ENCODE peak calls at places on chromosomes 6 and 20, in four cellular contexts. G, L, K and I are unnamed samples.

GRCh38 chr6:140073456-140073855 is 699.0 kb upstream of the CITED2 start:
- DNase-seq in L (no peak), K (peak; percentile 74), G (no peak), I (no peak)

GRCh38 chr6:50826803-50827202 is 8.1 kb downstream of the TFAP2B start:
- DNase-seq in K (no peak), L (no peak), G (no peak), I (no peak)

GRCh38 chr6:94769197-94769596 is 808.1 kb upstream of the MANEA start:
- DNase-seq in K (no peak), G (no peak), L (no peak), I (no peak)

GRCh38 chr6:6600865-6601264 is 12.3 kb downstream of the LY86 start:
- DNase-seq in G (no peak), L (no peak), K (no peak), I (no peak)

GRCh38 chr20:62830251-62830650 is 13.4 kb downstream of the COL9A3 start:
- DNase-seq in G (peak; percentile 2), L (no peak), K (no peak), I (no peak)

GRCh38 chr20:46963758-46964181 is 69.1 kb downstream of the EYA2 start:
- DNase-seq in K (peak; percentile 22), G (no peak), L (no peak), I (no peak)

GRCh38 chr6:22880686-22881433 is 311.5 kb downstream of the HDGFL1 start:
- DNase-seq in K (peak; percentile 91), L (peak; percentile 98), G (no peak), I (no peak)

GRCh38 chr6:24930386-24930785 is 5.4 kb downstream of the RIPOR2 start:
- DNase-seq in G (no peak), K (peak; percentile 35), L (peak; percentile 20), I (no peak)

GRCh38 chr6:167485186-167485978 is 160.5 kb downstream of the TTLL2 start:
- DNase-seq in G (peak; percentile 39), L (peak; percentile 28), K (no peak), I (no peak)

GRCh38 chr6:47149070-47149469 is 106.9 kb upstream of the ADGRF1 start:
- DNase-seq in L (no peak), G (no peak), K (no peak), I (no peak)